ENCODE peak calls at places on chromosomes 12 and 14, in seven cellular contexts. M is left lung, E is upper lobe of right lung, I is body of pancreas, A is foreskin keratinocyte, H is right atrium auricular region, Y is Peyer's patch. Q is an unnamed sample. For H3K4me1, the result is how much of the 10 kb centered on the place peaks cover.

GRCh38 chr12:113329022-113329790 is 5.7 kb downstream of the SLC8B1 start:
- DNase-seq in E (no peak), H (no peak), Y (no peak), A (no peak), I (no peak), M (no peak), Q (no peak)

GRCh38 chr14:64089920-64090319 is 204.3 kb downstream of the ESR2 start:
- DNase-seq in Y (no peak), H (no peak), M (no peak), A (no peak), E (no peak), I (no peak), Q (no peak)

GRCh38 chr14:75982724-75983358 is 1.0 kb upstream of the TGFB3 start:
- DNase-seq in I (peak), A (no peak), E (peak), Y (peak), H (no peak), M (peak), Q (peak)

GRCh38 chr14:72901361-72901760 is 7.5 kb upstream of the DPF3 start:
- DNase-seq in E (no peak), M (no peak), H (no peak), Y (no peak), I (no peak), A (no peak), Q (no peak)

GRCh38 chr14:74302160-74302628 is 540 bp downstream of the ABCD4 start:
- DNase-seq in A (no peak), M (no peak), Y (no peak), I (no peak), E (no peak), H (no peak), Q (no peak)

GRCh38 chr14:80930836-80931389 is 10.6 kb downstream of the CEP128 start:
- DNase-seq in A (peak), H (no peak), Y (peak), I (peak), E (no peak), M (no peak), Q (no peak)

GRCh38 chr14:22849212-22849819 is 12.9 kb downstream of the MMP14 start:
- DNase-seq in A (no peak), E (peak), H (peak), Y (peak), M (peak), I (peak), Q (peak)

GRCh38 chr12:25615119-25615518 is 62.0 kb upstream of the LMNTD1 start:
- DNase-seq in Y (no peak), A (peak), E (no peak), I (no peak), H (no peak), M (no peak), Q (no peak)

GRCh38 chr14:75980856-75981255 is 939 bp downstream of the TGFB3 start:
- DNase-seq in M (no peak), Y (no peak), A (no peak), E (no peak), I (peak), H (no peak), Q (no peak)

GRCh38 chr12:48659863-48660262 is 22.2 kb downstream of the KANSL2 start:
- DNase-seq in H (no peak), A (no peak), E (no peak), I (no peak), Y (no peak), M (no peak), Q (no peak)

GRCh38 chr14:97177635-97178034 is 380.5 kb downstream of the VRK1 start:
- DNase-seq in A (no peak), I (no peak), Y (no peak), H (no peak), M (no peak), E (no peak), Q (no peak)

GRCh38 chr14:101808020-101808641 is 46.6 kb downstream of the PPP2R5C start:
- DNase-seq in I (peak), E (no peak), A (no peak), M (no peak), H (no peak), Y (no peak), Q (no peak)

GRCh38 chr12:132494294-132495164 is 4.6 kb downstream of the FBRSL1 start:
- DNase-seq in M (no peak), H (no peak), I (peak), E (no peak), A (no peak), Y (no peak), Q (no peak)

GRCh38 chr14:98198385-98198784 is 1073.6 kb downstream of the BCL11B start:
- DNase-seq in A (no peak), I (peak), H (no peak), E (no peak), Y (peak), M (no peak), Q (no peak)

GRCh38 chr12:124321040-124321481 is 26.2 kb downstream of the RFLNA start:
- DNase-seq in A (no peak), E (peak), I (peak), M (peak), Y (peak), H (peak), Q (peak)

GRCh38 chr12:75623631-75624118 is 112.3 kb upstream of the KRR1 start:
- DNase-seq in M (no peak), Y (no peak), A (peak), H (no peak), E (no peak), I (no peak), Q (no peak)

GRCh38 chr14:23070262-23071129 is 13.2 kb upstream of the CDH24 start:
- DNase-seq in A (no peak), E (no peak), Y (peak), I (no peak), H (no peak), M (no peak), Q (no peak)

GRCh38 chr12:15700595-15700994 is 88.6 kb downstream of the EPS8 start:
- DNase-seq in E (no peak), I (no peak), H (no peak), Y (no peak), M (no peak), A (peak), Q (no peak)

GRCh38 chr12:21774358-21775129 is at the start of gene KCNJ8:
- DNase-seq in I (peak), A (no peak), M (peak), Y (peak), E (peak), H (peak), Q (peak)

GRCh38 chr12:64550758-64551157 is 59.5 kb upstream of the RASSF3 start:
- DNase-seq in H (no peak), M (no peak), A (no peak), I (no peak), E (no peak), Y (peak), Q (no peak)

GRCh38 chr12:130478786-130479185 is 141.1 kb downstream of the PIWIL1 start:
- DNase-seq in Y (no peak), I (no peak), H (no peak), A (no peak), E (no peak), M (no peak), Q (no peak)

GRCh38 chr12:1706284-1707016 is 15.6 kb downstream of the ADIPOR2 start:
- DNase-seq in H (no peak), E (no peak), M (no peak), Y (no peak), I (no peak), A (no peak), Q (no peak)

GRCh38 chr12:63940295-63940997 is 95.9 kb downstream of the SRGAP1 start:
- DNase-seq in A (no peak), I (no peak), H (no peak), Y (no peak), M (no peak), E (no peak), Q (no peak)

GRCh38 chr12:2934371-2934770 is 24.8 kb upstream of the TEAD4 start:
- DNase-seq in E (no peak), M (no peak), A (no peak), Y (no peak), I (no peak), H (no peak), Q (no peak)

GRCh38 chr12:69933115-69933552 is 108.1 kb downstream of the MYRFL start:
- DNase-seq in Y (no peak), M (no peak), I (no peak), E (no peak), A (no peak), H (no peak), Q (no peak)

GRCh38 chr12:27498159-27498558 is 25.8 kb upstream of the PPFIBP1 start:
- DNase-seq in Y (no peak), I (no peak), H (no peak), M (no peak), E (no peak), A (no peak), Q (no peak)

GRCh38 chr12:42987216-42987631 is 397.7 kb upstream of the PRICKLE1 start:
- DNase-seq in H (no peak), I (peak), Y (no peak), M (no peak), A (no peak), E (no peak), Q (no peak)

GRCh38 chr12:57093412-57094193 is 4.7 kb downstream of the NAB2 start:
- DNase-seq in A (no peak), Y (peak), I (peak), M (peak), H (peak), E (peak), Q (peak)

GRCh38 chr14:91365552-91365951 is 52.1 kb downstream of the CCDC88C start:
- DNase-seq in E (no peak), I (no peak), H (no peak), M (no peak), A (no peak), Y (no peak), Q (no peak)
- H3K27ac ChIP-seq in E (no peak), I (no peak), H (no peak), M (no peak), A (no peak), Y (no peak), Q (no peak)

GRCh38 chr14:91508105-91508504 is 2.0 kb downstream of the PPP4R3A start:
- DNase-seq in I (no peak), Y (no peak), H (no peak), E (no peak), M (no peak), A (no peak), Q (no peak)

GRCh38 chr14:91501951-91502930 is 7.9 kb downstream of the PPP4R3A start:
- DNase-seq in Y (no peak), E (no peak), I (no peak), M (no peak), H (no peak), A (no peak), Q (no peak)

GRCh38 chr14:91506226-91506625 is 3.9 kb downstream of the PPP4R3A start:
- DNase-seq in Y (no peak), I (no peak), A (no peak), H (no peak), M (no peak), E (no peak), Q (no peak)

GRCh38 chr14:91501348-91501747 is 8.8 kb downstream of the PPP4R3A start:
- DNase-seq in Y (no peak), A (no peak), I (no peak), H (no peak), M (no peak), E (no peak), Q (no peak)

DNA sequence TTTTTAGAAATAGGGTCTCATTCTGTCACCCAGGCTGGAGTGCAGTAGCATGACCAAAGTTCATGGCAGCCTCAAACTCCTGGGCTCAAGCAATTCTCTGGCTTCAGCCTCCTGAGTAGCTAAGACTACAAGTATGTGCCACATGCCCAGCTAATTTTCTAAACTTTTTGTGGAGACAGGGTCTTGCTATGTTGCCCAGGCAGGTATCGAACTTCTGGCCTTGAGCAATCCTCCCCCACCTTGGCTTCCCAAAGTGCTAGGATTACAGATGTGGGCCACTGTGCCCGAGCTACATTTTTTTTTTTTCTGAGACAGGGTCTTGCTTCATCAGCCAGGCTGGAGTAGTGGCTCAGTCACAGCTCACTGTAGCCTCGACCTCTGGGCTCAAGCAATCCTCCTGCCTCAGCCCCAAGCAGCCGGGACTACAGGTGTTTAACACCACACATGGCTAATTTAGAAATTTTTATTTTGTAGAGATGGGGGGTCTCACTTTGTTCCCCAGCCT is 7.1 kb downstream of the PPP4R3A start:
- DNase-seq in H (no peak), E (no peak), I (no peak), A (no peak), M (no peak), Y (no peak), Q (no peak)
- H3K4me1 ChIP-seq in H (under half), E (under half), I (half or more), A (under half), M (half or more), Y (under half), Q (half or more)

GRCh38 chr12:109154485-109155438 is 38.4 kb downstream of the ACACB start:
- DNase-seq in M (peak), I (peak), H (peak), E (peak), Y (peak), A (peak), Q (peak)

GRCh38 chr12:109153711-109154434 is 37.5 kb downstream of the ACACB start:
- DNase-seq in I (peak), M (no peak), H (no peak), Y (no peak), E (no peak), A (no peak), Q (no peak)

GRCh38 chr12:109157986-109158385 is 41.6 kb downstream of the ACACB start:
- DNase-seq in M (no peak), E (no peak), Y (no peak), H (no peak), I (peak), A (no peak), Q (no peak)

GRCh38 chr12:109156586-109156985 is 40.2 kb downstream of the ACACB start:
- DNase-seq in E (no peak), H (no peak), M (no peak), Y (no peak), I (no peak), A (no peak), Q (no peak)

DNA sequence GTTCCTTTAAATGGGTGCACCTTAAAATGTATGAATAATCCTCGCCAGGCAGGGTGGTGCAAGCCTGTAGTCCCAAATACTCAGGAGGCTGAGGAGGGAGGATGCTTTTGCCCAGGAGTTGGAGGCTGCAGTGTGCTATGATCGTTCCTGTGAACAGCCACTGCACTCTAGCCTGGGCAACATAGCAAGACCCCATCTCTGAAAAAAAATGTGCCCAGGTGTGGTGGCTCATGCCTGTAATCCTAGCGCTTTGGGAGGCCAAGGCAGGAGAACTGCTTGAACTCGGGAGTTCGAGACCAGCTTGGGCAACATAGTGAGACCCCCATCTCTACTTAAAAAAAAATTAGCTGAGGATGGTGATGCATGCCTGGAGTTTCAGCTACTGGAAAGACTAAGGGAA is 39.6 kb downstream of the ACACB start:
- DNase-seq in M (no peak), I (no peak), H (no peak), Y (no peak), A (no peak), E (no peak), Q (no peak)
- TF ChIP-seq CTCF in M (no peak), I (no peak), H (no peak), Y (no peak), A (no peak), E (no peak), Q (no peak)

GRCh38 chr12:54388214-54389138 is 3.9 kb upstream of the ZNF385A start:
- DNase-seq in A (no peak), I (no peak), Y (no peak), H (no peak), E (no peak), M (no peak), Q (no peak)
- H3K27ac ChIP-seq in A (no peak), I (no peak), Y (no peak), H (no peak), E (no peak), M (no peak), Q (no peak)

GRCh38 chr14:71536927-71537772 is 395.1 kb upstream of the RGS6 start:
- DNase-seq in Y (no peak), A (no peak), I (no peak), H (no peak), E (no peak), M (no peak), Q (no peak)
- H3K4me1 ChIP-seq in Y (under half), A (under half), I (under half), H (under half), E (under half), M (under half), Q (under half)

GRCh38 chr14:69003626-69004025 is 24.5 kb upstream of the ACTN1 start:
- DNase-seq in E (no peak), Y (no peak), M (no peak), H (no peak), I (no peak), A (no peak), Q (no peak)

GRCh38 chr14:69001375-69001774 is 22.3 kb upstream of the ACTN1 start:
- DNase-seq in M (no peak), H (no peak), E (no peak), I (no peak), Y (no peak), A (no peak), Q (no peak)

GRCh38 chr14:69005432-69006148 is 26.5 kb upstream of the ACTN1 start:
- DNase-seq in H (peak), I (peak), E (no peak), Y (peak), A (peak), M (peak), Q (no peak)

GRCh38 chr14:69004731-69005431 is 25.8 kb upstream of the ACTN1 start:
- DNase-seq in H (no peak), A (no peak), E (no peak), M (no peak), I (no peak), Y (no peak), Q (no peak)

GRCh38 chr14:69002069-69002468 is 23.0 kb upstream of the ACTN1 start:
- DNase-seq in E (no peak), I (peak), Y (peak), A (no peak), M (no peak), H (no peak), Q (no peak)
- TF ChIP-seq CTCF in E (peak), I (peak), Y (peak), A (peak), M (no peak), H (peak), Q (peak)

GRCh38 chr14:104150201-104151027 is 12.0 kb downstream of the KIF26A start:
- DNase-seq in E (no peak), M (peak), A (no peak), I (peak), Y (no peak), H (no peak), Q (no peak)

GRCh38 chr14:104148433-104149277 is 10.3 kb downstream of the KIF26A start:
- DNase-seq in A (no peak), M (no peak), I (no peak), H (no peak), E (no peak), Y (no peak), Q (no peak)

GRCh38 chr14:104149278-104149595 is 10.8 kb downstream of the KIF26A start:
- DNase-seq in E (no peak), A (no peak), H (no peak), Y (no peak), M (no peak), I (no peak), Q (no peak)

GRCh38 chr14:104151028-104151385 is 12.6 kb downstream of the KIF26A start:
- DNase-seq in M (no peak), E (no peak), A (no peak), I (no peak), Y (no peak), H (no peak), Q (no peak)

GRCh38 chr14:104149617-104150141 is 11.3 kb downstream of the KIF26A start:
- DNase-seq in I (no peak), A (no peak), M (peak), H (peak), Y (no peak), E (no peak), Q (no peak)
- H3K27ac ChIP-seq in I (no peak), A (no peak), M (no peak), H (no peak), Y (peak), E (no peak), Q (no peak)

DNA sequence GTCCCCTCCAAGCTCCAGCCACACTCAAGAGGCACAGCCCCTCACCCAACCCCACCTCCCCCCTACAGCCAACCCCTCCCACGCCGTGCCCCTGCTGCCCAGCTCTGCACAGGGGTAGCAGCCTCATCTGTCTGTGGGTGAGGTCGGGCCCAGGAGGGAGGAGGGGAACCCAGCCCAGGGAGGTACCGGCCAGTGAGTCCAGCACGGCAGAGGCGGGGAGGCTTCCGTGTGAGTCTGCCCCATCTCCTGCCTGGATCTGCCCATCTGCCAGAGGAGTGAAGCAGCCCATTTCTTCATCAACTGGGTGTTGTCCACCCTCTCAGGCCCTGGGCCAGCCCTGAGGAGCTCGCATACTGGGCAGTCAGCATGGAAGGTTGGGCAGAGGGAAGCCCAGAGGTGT is 54.2 kb downstream of the CCNK start:
- DNase-seq in Y (no peak), E (no peak), H (no peak), I (no peak), M (no peak), A (no peak), Q (no peak)
- H3K4me1 ChIP-seq in Y (under half), E (under half), H (under half), I (under half), M (under half), A (under half), Q (under half)

GRCh38 chr12:40157307-40157706 is 51.4 kb upstream of the SLC2A13 start:
- DNase-seq in A (no peak), Y (no peak), H (no peak), E (no peak), I (no peak), M (no peak), Q (no peak)
- TF ChIP-seq CTCF in A (no peak), Y (no peak), H (no peak), E (no peak), I (no peak), M (no peak), Q (no peak)

Q was measured in lower lobe of right lung.